ENCODE peak calls at places on chromosomes 2 and 18, in four cellular contexts. L is NCI-H524, S is left cardiac atrium, G is epithelial cell of proximal tubule. P is an unnamed sample.

GRCh38 chr18:23619388-23619873 is 33.1 kb upstream of the NPC1 start:
- DNase-seq in L (no peak), S (peak), G (no peak), P (no peak)

GRCh38 chr2:111668741-111669140 is 215.3 kb downstream of the ANAPC1 start:
- DNase-seq in L (no peak), S (no peak), G (no peak), P (no peak)

GRCh38 chr18:63159590-63159989 is 160.0 kb downstream of the BCL2 start:
- DNase-seq in L (no peak), S (no peak), G (no peak), P (no peak)

GRCh38 chr2:34093790-34094189 is 494.7 kb upstream of the FAM98A start:
- DNase-seq in L (no peak), S (no peak), G (no peak), P (no peak)

GRCh38 chr2:70132244-70133126 is 45.2 kb downstream of the PCBP1 start:
- DNase-seq in L (no peak), S (no peak), G (no peak), P (no peak)

GRCh38 chr18:58093311-58093790 is 49.3 kb downstream of the NEDD4L start:
- DNase-seq in L (no peak), S (no peak), G (no peak), P (no peak)

GRCh38 chr18:519019-519879 is 18.7 kb upstream of the COLEC12 start:
- DNase-seq in L (no peak), S (peak), G (no peak), P (no peak)

GRCh38 chr2:82260521-82260920 is 1956.0 kb upstream of the LRRTM1 start:
- DNase-seq in L (no peak), S (no peak), G (no peak), P (no peak)

GRCh38 chr2:9703085-9703641 is 72.4 kb upstream of the YWHAQ start:
- DNase-seq in L (no peak), S (peak), G (peak), P (peak)

GRCh38 chr2:69253033-69253535 is 133.9 kb downstream of the GFPT1 start:
- DNase-seq in L (no peak), S (no peak), G (peak), P (no peak)

GRCh38 chr2:179581605-179582004 is 279.8 kb downstream of the ZNF385B start:
- DNase-seq in L (no peak), S (no peak), G (no peak), P (no peak)

GRCh38 chr18:9366126-9366714 is 31.6 kb downstream of the TWSG1 start:
- DNase-seq in L (no peak), S (peak), G (peak), P (no peak)

GRCh38 chr2:64623232-64623879 is 30.4 kb downstream of the SERTAD2 start:
- DNase-seq in L (no peak), S (no peak), G (no peak), P (no peak)

GRCh38 chr2:75098856-75099255 is 100.5 kb downstream of the TACR1 start:
- DNase-seq in L (no peak), S (no peak), G (no peak), P (no peak)

GRCh38 chr2:126429129-126429528 is 226.8 kb upstream of the GYPC start:
- DNase-seq in L (no peak), S (no peak), G (no peak), P (no peak)

GRCh38 chr2:39860538-39860937 is 81.5 kb upstream of the THUMPD2 start:
- DNase-seq in L (no peak), S (no peak), G (no peak), P (no peak)

GRCh38 chr18:47345996-47346395 is 94.5 kb upstream of the SKOR2 start:
- DNase-seq in L (no peak), S (no peak), G (no peak), P (no peak)

GRCh38 chr18:22434973-22435608 is 17.4 kb upstream of the CTAGE1 start:
- DNase-seq in L (no peak), S (no peak), G (no peak), P (peak)